ENCODE peak calls at places on chromosomes 12 and 14, in four cellular contexts. One of them, this sample, is unnamed.

GRCh38 chr12:117685115-117685926 is 283.5 kb downstream of the KSR2 start:
- DNase-seq in prostate gland: peak
- DNase-seq in NCI-H1436: no peak
- DNase-seq in occipital lobe: no peak
- DNase-seq in this sample: peak

GRCh38 chr14:99274346-99275221 is 2.6 kb upstream of the BCL11B start:
- DNase-seq in prostate gland: peak
- DNase-seq in NCI-H1436: peak
- DNase-seq in occipital lobe: no peak
- DNase-seq in this sample: peak

GRCh38 chr12:132329036-132329738 is at the start of gene GALNT9:
- DNase-seq in prostate gland: no peak
- DNase-seq in NCI-H1436: no peak
- DNase-seq in occipital lobe: no peak
- DNase-seq in this sample: no peak

GRCh38 chr12:116656371-116656770 is 81.5 kb downstream of the SPRING1 start:
- DNase-seq in prostate gland: no peak
- DNase-seq in NCI-H1436: no peak
- DNase-seq in occipital lobe: no peak
- DNase-seq in this sample: no peak

GRCh38 chr12:2225736-2226135 is 172.9 kb downstream of the CACNA1C start:
- DNase-seq in prostate gland: no peak
- DNase-seq in NCI-H1436: no peak
- DNase-seq in occipital lobe: no peak
- DNase-seq in this sample: no peak

GRCh38 chr12:47856721-47857575 is 37.2 kb upstream of the HDAC7 start:
- DNase-seq in prostate gland: no peak
- DNase-seq in NCI-H1436: no peak
- DNase-seq in occipital lobe: no peak
- DNase-seq in this sample: no peak

GRCh38 chr12:104263026-104263425 is 40.5 kb upstream of the EID3 start:
- DNase-seq in prostate gland: no peak
- DNase-seq in NCI-H1436: no peak
- DNase-seq in occipital lobe: no peak
- DNase-seq in this sample: no peak

GRCh38 chr14:97408503-97408902 is 611.3 kb downstream of the VRK1 start:
- DNase-seq in prostate gland: no peak
- DNase-seq in NCI-H1436: no peak
- DNase-seq in occipital lobe: no peak
- DNase-seq in this sample: no peak

GRCh38 chr12:59570134-59570533 is 25.7 kb upstream of the SLC16A7 start:
- DNase-seq in prostate gland: no peak
- DNase-seq in NCI-H1436: no peak
- DNase-seq in occipital lobe: no peak
- DNase-seq in this sample: peak